ENCODE peak calls at places on chromosomes 16 and 17, in four cellular contexts. One of them, this sample, is unnamed.

GRCh38 chr16:3510410-3510809 is 9.6 kb downstream of the CLUAP1 start:
- DNase-seq in HL-60: no peak
- DNase-seq in GM12891: no peak
- DNase-seq in GM12878: no peak
- DNase-seq in this sample: no peak

GRCh38 chr16:68242926-68243858 is 2.0 kb upstream of the PLA2G15 start:
- DNase-seq in GM12891: no peak
- DNase-seq in HL-60: no peak
- DNase-seq in GM12878: no peak
- DNase-seq in this sample: no peak

GRCh38 chr17:63843387-63844292 is 1.2 kb upstream of the SMARCD2 start:
- DNase-seq in GM12891: no peak
- DNase-seq in GM12878: peak
- DNase-seq in HL-60: no peak
- DNase-seq in this sample: peak

GRCh38 chr16:10039220-10040096 is 142.8 kb downstream of the GRIN2A start:
- DNase-seq in GM12891: peak
- DNase-seq in GM12878: no peak
- DNase-seq in HL-60: peak
- DNase-seq in this sample: no peak

GRCh38 chr16:89048871-89049422 is 44.7 kb upstream of the ACSF3 start:
- DNase-seq in GM12891: no peak
- DNase-seq in HL-60: no peak
- DNase-seq in GM12878: no peak
- DNase-seq in this sample: no peak

GRCh38 chr16:65697516-65697915 is 575.7 kb upstream of the CDH11 start:
- DNase-seq in GM12891: no peak
- DNase-seq in HL-60: no peak
- DNase-seq in GM12878: no peak
- DNase-seq in this sample: no peak

GRCh38 chr17:73325527-73325842 is 13.7 kb upstream of the CDC42EP4 start:
- DNase-seq in HL-60: no peak
- DNase-seq in GM12891: no peak
- DNase-seq in GM12878: no peak
- DNase-seq in this sample: no peak

GRCh38 chr17:42865638-42866094 is 14.7 kb downstream of the AOC3 start:
- DNase-seq in GM12891: no peak
- DNase-seq in GM12878: no peak
- DNase-seq in HL-60: no peak
- DNase-seq in this sample: no peak

GRCh38 chr17:8745586-8746500 is 1.2 kb upstream of the CCDC42 start:
- DNase-seq in HL-60: peak
- DNase-seq in GM12878: peak
- DNase-seq in GM12891: peak
- DNase-seq in this sample: peak

GRCh38 chr16:30896203-30896889 is at the start of gene CTF1:
- DNase-seq in GM12878: no peak
- DNase-seq in HL-60: no peak
- DNase-seq in GM12891: no peak
- DNase-seq in this sample: peak

GRCh38 chr16:4288148-4288921 is 15.5 kb upstream of the TFAP4 start:
- DNase-seq in GM12878: no peak
- DNase-seq in HL-60: peak
- DNase-seq in GM12891: peak
- DNase-seq in this sample: peak

GRCh38 chr17:2189231-2189630 is 114.4 kb downstream of the SMG6 start:
- DNase-seq in HL-60: no peak
- DNase-seq in GM12891: no peak
- DNase-seq in GM12878: no peak
- DNase-seq in this sample: no peak

GRCh38 chr17:35795007-35795870 is at the start of gene MMP28:
- DNase-seq in GM12878: no peak
- DNase-seq in HL-60: no peak
- DNase-seq in GM12891: peak
- DNase-seq in this sample: peak

GRCh38 chr17:34798581-34798980 is 162.7 kb downstream of the CCT6B start:
- DNase-seq in GM12891: no peak
- DNase-seq in HL-60: no peak
- DNase-seq in GM12878: no peak
- DNase-seq in this sample: no peak

GRCh38 chr17:73349138-73349537 is 37.3 kb upstream of the CDC42EP4 start:
- DNase-seq in GM12878: no peak
- DNase-seq in GM12891: no peak
- DNase-seq in HL-60: no peak
- DNase-seq in this sample: no peak

GRCh38 chr17:63653018-63653417 is 30.8 kb downstream of the MAP3K3 start:
- DNase-seq in GM12891: no peak
- DNase-seq in GM12878: no peak
- DNase-seq in HL-60: no peak
- DNase-seq in this sample: no peak

GRCh38 chr16:19515765-19516164 is 6.1 kb downstream of the GDE1 start:
- DNase-seq in HL-60: no peak
- DNase-seq in GM12878: no peak
- DNase-seq in GM12891: no peak
- DNase-seq in this sample: no peak

GRCh38 chr17:17868637-17869522 is 32.1 kb upstream of the SREBF1 start:
- DNase-seq in GM12891: no peak
- DNase-seq in HL-60: no peak
- DNase-seq in GM12878: no peak
- DNase-seq in this sample: no peak

GRCh38 chr17:55527520-55528118 is 16.4 kb upstream of the SMIM36 start:
- DNase-seq in HL-60: no peak
- DNase-seq in GM12878: no peak
- DNase-seq in GM12891: peak
- DNase-seq in this sample: peak

GRCh38 chr16:74580828-74581227 is 26.1 kb downstream of the GLG1 start:
- DNase-seq in GM12878: peak
- DNase-seq in HL-60: no peak
- DNase-seq in GM12891: no peak
- DNase-seq in this sample: no peak

GRCh38 chr16:49542391-49542891 is 168.8 kb downstream of the C16orf78 start:
- DNase-seq in HL-60: no peak
- DNase-seq in GM12891: no peak
- DNase-seq in GM12878: no peak
- DNase-seq in this sample: no peak

GRCh38 chr17:77400445-77400870 is 259.7 kb downstream of the SEC14L1 start:
- DNase-seq in GM12891: peak
- DNase-seq in HL-60: peak
- DNase-seq in GM12878: no peak
- DNase-seq in this sample: peak

GRCh38 chr17:77755410-77755963 is 203.0 kb upstream of the TNRC6C start:
- DNase-seq in HL-60: no peak
- DNase-seq in GM12891: no peak
- DNase-seq in GM12878: no peak
- DNase-seq in this sample: no peak

GRCh38 chr17:5800646-5801045 is 216.3 kb upstream of the NLRP1 start:
- DNase-seq in GM12891: no peak
- DNase-seq in HL-60: no peak
- DNase-seq in GM12878: no peak
- DNase-seq in this sample: no peak

GRCh38 chr16:16183562-16183961 is 39.7 kb downstream of the ABCC6 start:
- DNase-seq in GM12878: no peak
- DNase-seq in GM12891: no peak
- DNase-seq in HL-60: no peak
- DNase-seq in this sample: peak

GRCh38 chr17:35087731-35088646 is 24.5 kb upstream of the RFFL start:
- DNase-seq in GM12878: no peak
- DNase-seq in GM12891: no peak
- DNase-seq in HL-60: peak
- DNase-seq in this sample: no peak

GRCh38 chr17:38587956-38588771 is 17.6 kb downstream of the SRCIN1 start:
- DNase-seq in GM12891: no peak
- DNase-seq in HL-60: no peak
- DNase-seq in GM12878: no peak
- DNase-seq in this sample: no peak

GRCh38 chr16:88599092-88599733 is 29.0 kb downstream of the ZC3H18 start:
- DNase-seq in HL-60: no peak
- DNase-seq in GM12878: no peak
- DNase-seq in GM12891: no peak
- DNase-seq in this sample: no peak

GRCh38 chr16:31274831-31275816 is 15.3 kb downstream of the ITGAM start:
- DNase-seq in GM12891: no peak
- DNase-seq in GM12878: no peak
- DNase-seq in HL-60: no peak
- DNase-seq in this sample: no peak

GRCh38 chr17:4161179-4161559 is 18.2 kb downstream of the CYB5D2 start:
- DNase-seq in HL-60: no peak
- DNase-seq in GM12891: no peak
- DNase-seq in GM12878: no peak
- DNase-seq in this sample: no peak

GRCh38 chr17:74059471-74059870 is 144.0 kb upstream of the RPL38 start:
- DNase-seq in GM12878: no peak
- DNase-seq in GM12891: no peak
- DNase-seq in HL-60: no peak
- DNase-seq in this sample: no peak

GRCh38 chr16:27759301-27759871 is 209.4 kb downstream of the KATNIP start:
- DNase-seq in GM12891: no peak
- DNase-seq in GM12878: no peak
- DNase-seq in HL-60: no peak
- DNase-seq in this sample: no peak

GRCh38 chr16:70736454-70737376 is 50.9 kb upstream of the MTSS2 start:
- DNase-seq in HL-60: no peak
- DNase-seq in GM12878: no peak
- DNase-seq in GM12891: no peak
- DNase-seq in this sample: no peak

GRCh38 chr17:77129568-77130301 is 11.0 kb upstream of the SEC14L1 start:
- DNase-seq in GM12878: no peak
- DNase-seq in HL-60: no peak
- DNase-seq in GM12891: no peak
- DNase-seq in this sample: no peak

GRCh38 chr17:75350706-75351105 is 54.8 kb downstream of the GRB2 start:
- DNase-seq in HL-60: no peak
- DNase-seq in GM12891: no peak
- DNase-seq in GM12878: no peak
- DNase-seq in this sample: no peak

GRCh38 chr16:23836404-23837291 is 865 bp downstream of the PRKCB start:
- DNase-seq in HL-60: no peak
- DNase-seq in GM12891: peak
- DNase-seq in GM12878: no peak
- DNase-seq in this sample: peak

GRCh38 chr17:63542942-63543821 is 7.1 kb upstream of the DCAF7 start:
- DNase-seq in GM12891: no peak
- DNase-seq in GM12878: no peak
- DNase-seq in HL-60: no peak
- DNase-seq in this sample: no peak

GRCh38 chr16:50313596-50314483 is 47.5 kb downstream of the ADCY7 start:
- DNase-seq in HL-60: peak
- DNase-seq in GM12878: no peak
- DNase-seq in GM12891: no peak
- DNase-seq in this sample: no peak

GRCh38 chr16:35298460-35299243 is 1839.2 kb downstream of the TP53TG3F start:
- DNase-seq in GM12878: no peak
- DNase-seq in GM12891: no peak
- DNase-seq in HL-60: peak
- DNase-seq in this sample: no peak

DNA sequence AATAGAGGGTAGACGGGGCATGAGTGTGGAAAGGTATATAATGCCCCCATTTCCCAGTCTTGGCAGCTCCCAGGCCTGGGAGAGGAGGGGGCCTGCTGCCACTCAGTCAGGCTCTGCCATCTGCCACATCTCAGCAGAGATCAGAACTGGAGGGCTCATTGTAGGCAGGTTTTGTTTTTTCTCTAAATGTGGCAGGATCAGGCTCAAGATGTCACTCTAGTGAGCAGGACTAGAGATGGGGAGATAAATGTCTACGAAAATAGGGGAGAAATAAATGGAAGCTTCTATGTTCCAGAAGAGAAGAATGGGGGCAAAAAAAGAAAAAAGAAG is 13.8 kb downstream of the NXPH3 start:
- DNase-seq in GM12878: no peak
- DNase-seq in GM12891: no peak
- DNase-seq in HL-60: no peak
- DNase-seq in this sample: no peak
- TF ChIP-seq SPI1 in GM12878: no peak
- TF ChIP-seq SPI1 in GM12891: no peak
- TF ChIP-seq SPI1 in HL-60: no peak
- TF ChIP-seq SPI1 in this sample: no peak

GRCh38 chr17:80220709-80221215 is 535 bp downstream of the SLC26A11 start:
- DNase-seq in GM12891: peak
- DNase-seq in HL-60: no peak
- DNase-seq in GM12878: no peak
- DNase-seq in this sample: no peak
- TF ChIP-seq SPI1 in GM12891: no peak
- TF ChIP-seq SPI1 in HL-60: no peak
- TF ChIP-seq SPI1 in GM12878: no peak
- TF ChIP-seq SPI1 in this sample: no peak

GRCh38 chr16:78667675-78668074 is 568.2 kb downstream of the WWOX start:
- DNase-seq in GM12891: no peak
- DNase-seq in HL-60: no peak
- DNase-seq in GM12878: no peak
- DNase-seq in this sample: no peak
- TF ChIP-seq SPI1 in GM12891: no peak
- TF ChIP-seq SPI1 in HL-60: no peak
- TF ChIP-seq SPI1 in GM12878: no peak
- TF ChIP-seq SPI1 in this sample: no peak

DNA sequence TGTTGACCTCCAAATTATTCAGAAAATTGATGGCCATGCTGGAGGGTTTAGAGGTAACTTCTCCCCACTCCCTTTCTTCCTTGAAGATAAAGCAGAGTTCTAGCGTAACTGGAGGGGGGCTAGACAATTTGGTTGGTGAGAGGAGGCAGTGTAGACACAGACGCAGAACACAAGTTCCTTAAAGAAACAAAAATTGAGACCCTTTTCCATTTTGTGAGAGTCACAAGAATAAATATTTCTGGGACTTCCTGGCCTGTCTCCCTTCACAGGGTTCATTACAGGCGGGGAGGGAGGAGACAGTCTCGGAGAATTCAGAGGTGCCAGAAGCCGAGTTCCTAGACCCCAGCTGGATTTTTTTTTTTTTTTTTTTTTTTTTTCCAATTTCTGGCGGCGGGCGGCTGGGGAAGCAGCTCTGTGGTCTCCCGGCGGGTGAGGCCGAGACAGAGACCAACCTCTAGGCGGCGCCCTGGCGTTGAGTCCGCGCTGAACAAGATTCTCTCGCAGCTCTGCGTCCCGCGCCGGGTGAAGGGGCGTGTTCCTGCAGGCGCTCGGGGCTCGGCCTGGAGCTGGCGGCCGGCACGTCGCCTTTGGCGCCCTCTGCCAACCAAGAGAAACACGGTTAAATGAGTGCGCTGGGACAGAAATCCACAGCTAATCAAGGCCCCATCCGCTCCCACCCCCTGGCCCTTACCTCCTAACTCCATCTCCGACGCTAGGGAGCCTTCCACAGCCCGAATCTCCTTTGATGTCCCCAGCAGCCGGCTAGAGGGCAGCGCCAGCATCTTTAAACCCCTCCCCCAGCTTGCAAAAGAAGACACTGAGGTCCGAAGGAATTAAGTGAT is 10.2 kb upstream of the HOXB9 start:
- DNase-seq in GM12878: no peak
- DNase-seq in GM12891: peak
- DNase-seq in HL-60: peak
- DNase-seq in this sample: peak
- TF ChIP-seq SPI1 in GM12878: no peak
- TF ChIP-seq SPI1 in GM12891: no peak
- TF ChIP-seq SPI1 in HL-60: no peak
- TF ChIP-seq SPI1 in this sample: no peak